ENCODE peak calls at places on chromosome 10, in seven cellular contexts. E is GM12865; W is stimulated activated CD4-positive, alpha-beta T cell treated with anti-CD3 and anti-CD28 coated beads, Interleukin-4, amount 100 ng/mL, for 4 hours; J is HTR-8/SVneo; I is GM04503; H is activated T-cell treated with anti-CD3 and anti-CD28 coated beads for 24 hours; Z is AG10803. Y is an unnamed sample.

GRCh38 chr10:62374862-62375710 is 917 bp downstream of the ZNF365 start:
- DNase-seq in E (peak; percentile 6), W (no peak), J (peak; percentile 24), I (no peak), H (no peak), Z (peak; percentile 12), Y (no peak)

GRCh38 chr10:99908512-99908911 is 101.2 kb downstream of the DNMBP start:
- DNase-seq in E (peak; percentile 38), W (no peak), J (no peak), I (no peak), H (no peak), Z (no peak), Y (no peak)

GRCh38 chr10:17430647-17431355 is 23.6 kb downstream of the ST8SIA6 start:
- DNase-seq in E (peak; percentile 60), W (peak; percentile 59), J (peak; percentile 48), I (peak; percentile 26), H (peak; percentile 54), Z (peak; percentile 75), Y (peak; percentile 55)

GRCh38 chr10:26781797-26782196 is 79.0 kb downstream of the ABI1 start:
- DNase-seq in E (no peak), W (no peak), J (no peak), I (no peak), H (no peak), Z (peak; percentile 33), Y (no peak)

GRCh38 chr10:98435178-98435577 is 11.6 kb downstream of the HPS1 start:
- DNase-seq in E (no peak), W (no peak), J (no peak), I (no peak), H (no peak), Z (no peak), Y (no peak)

GRCh38 chr10:113037222-113037621 is 87.2 kb downstream of the TCF7L2 start:
- DNase-seq in E (no peak), W (no peak), J (no peak), I (no peak), H (no peak), Z (no peak), Y (no peak)

GRCh38 chr10:69464801-69465401 is 13.6 kb downstream of the TSPAN15 start:
- DNase-seq in E (peak; percentile 47), W (no peak), J (no peak), I (no peak), H (no peak), Z (no peak), Y (no peak)

GRCh38 chr10:110780704-110781103 is 91.0 kb upstream of the PDCD4 start:
- DNase-seq in E (no peak), W (no peak), J (no peak), I (no peak), H (no peak), Z (no peak), Y (no peak)

GRCh38 chr10:68332259-68333057 is at the start of gene PBLD:
- DNase-seq in E (peak; percentile 77), W (peak; percentile 53), J (peak; percentile 29), I (peak; percentile 49), H (peak; percentile 46), Z (peak; percentile 76), Y (peak; percentile 68)

GRCh38 chr10:120180160-120180559 is 276.9 kb upstream of the PLPP4 start:
- DNase-seq in E (no peak), W (no peak), J (no peak), I (no peak), H (no peak), Z (no peak), Y (no peak)